ENCODE peak calls at places on chromosome 18, in seven cellular contexts. N, M, C, U, S, B and Y are unnamed samples.

GRCh38 chr18:58909521-58909920 is 44.8 kb downstream of the ZNF532 start:
- DNase-seq in N (no peak), M (no peak), C (no peak), U (no peak), S (no peak), B (no peak), Y (no peak)

GRCh38 chr18:28984731-28985130 is 807.8 kb upstream of the CDH2 start:
- DNase-seq in N (no peak), M (no peak), C (no peak), U (no peak), S (no peak), B (no peak), Y (no peak)

GRCh38 chr18:48987821-48988220 is 37.1 kb upstream of the SMAD7 start:
- DNase-seq in N (no peak), M (no peak), C (no peak), U (no peak), S (no peak), B (no peak), Y (no peak)

GRCh38 chr18:9055185-9055584 is 47.3 kb upstream of the NDUFV2 start:
- DNase-seq in N (peak; percentile 40), M (peak; percentile 39), C (no peak), U (no peak), S (peak; percentile 85), B (no peak), Y (peak; percentile 50)

GRCh38 chr18:35695803-35696202 is 114.3 kb downstream of the GALNT1 start:
- DNase-seq in N (no peak), M (no peak), C (no peak), U (no peak), S (no peak), B (no peak), Y (no peak)

GRCh38 chr18:35117951-35118411 is 76.8 kb downstream of the MAPRE2 start:
- DNase-seq in N (no peak), M (no peak), C (no peak), U (no peak), S (no peak), B (no peak), Y (no peak)

GRCh38 chr18:38909972-38910371 is 1344.4 kb upstream of the CELF4 start:
- DNase-seq in N (no peak), M (no peak), C (no peak), U (no peak), S (peak; percentile 45), B (no peak), Y (no peak)

GRCh38 chr18:63157293-63158011 is 162.1 kb downstream of the BCL2 start:
- DNase-seq in N (no peak), M (peak; percentile 92), C (no peak), U (no peak), S (no peak), B (no peak), Y (no peak)

GRCh38 chr18:48795696-48796095 is 155.1 kb downstream of the SMAD7 start:
- DNase-seq in N (no peak), M (no peak), C (no peak), U (no peak), S (no peak), B (no peak), Y (no peak)

GRCh38 chr18:8423051-8423558 is 186.1 kb upstream of the RAB12 start:
- DNase-seq in N (no peak), M (no peak), C (no peak), U (no peak), S (peak; percentile 61), B (no peak), Y (no peak)

GRCh38 chr18:15198116-15198389 is 450.1 kb downstream of the ANKRD30B start:
- DNase-seq in N (no peak), M (no peak), C (no peak), U (no peak), S (no peak), B (no peak), Y (no peak)

GRCh38 chr18:48228841-48229240 is 180.3 kb downstream of the ZBTB7C start:
- DNase-seq in N (no peak), M (no peak), C (no peak), U (no peak), S (no peak), B (no peak), Y (no peak)

GRCh38 chr18:48188609-48189008 is 220.6 kb downstream of the ZBTB7C start:
- DNase-seq in N (no peak), M (no peak), C (no peak), U (no peak), S (no peak), B (no peak), Y (no peak)

GRCh38 chr18:59298871-59299270 is 19.6 kb downstream of the CPLX4 start:
- DNase-seq in N (no peak), M (no peak), C (no peak), U (no peak), S (no peak), B (no peak), Y (no peak)

GRCh38 chr18:80168982-80169381 is 59.9 kb downstream of the ADNP2 start:
- DNase-seq in N (no peak), M (no peak), C (no peak), U (no peak), S (no peak), B (no peak), Y (no peak)

GRCh38 chr18:37254256-37254880 is 311.2 kb downstream of the CELF4 start:
- DNase-seq in N (no peak), M (no peak), C (peak; percentile 28), U (no peak), S (no peak), B (no peak), Y (no peak)

GRCh38 chr18:35407871-35408481 is 30.8 kb upstream of the ZNF396 start:
- DNase-seq in N (peak; percentile 68), M (peak; percentile 66), C (peak; percentile 93), U (no peak), S (peak; percentile 66), B (peak; percentile 33), Y (peak; percentile 68)

GRCh38 chr18:76524900-76525698 is 30.1 kb upstream of the ZNF516 start:
- DNase-seq in N (no peak), M (peak; percentile 37), C (peak; percentile 65), U (peak; percentile 61), S (peak; percentile 37), B (no peak), Y (no peak)

GRCh38 chr18:74375999-74376398 is 60.4 kb downstream of the C18orf63 start:
- DNase-seq in N (no peak), M (no peak), C (no peak), U (no peak), S (peak; percentile 5), B (no peak), Y (no peak)

GRCh38 chr18:55566456-55566935 is 21.5 kb downstream of the TCF4 start:
- DNase-seq in N (no peak), M (no peak), C (no peak), U (no peak), S (no peak), B (no peak), Y (no peak)

GRCh38 chr18:76573325-76574025 is 78.4 kb upstream of the ZNF516 start:
- DNase-seq in N (no peak), M (no peak), C (no peak), U (no peak), S (peak; percentile 87), B (no peak), Y (no peak)

GRCh38 chr18:78855188-78855587 is 124.4 kb upstream of the SALL3 start:
- DNase-seq in N (no peak), M (no peak), C (no peak), U (no peak), S (no peak), B (no peak), Y (no peak)

GRCh38 chr18:79903787-79904356 is 47.6 kb downstream of the SLC66A2 start:
- DNase-seq in N (no peak), M (no peak), C (no peak), U (peak; percentile 12), S (no peak), B (peak; percentile 8), Y (no peak)

GRCh38 chr18:78221496-78221895 is 758.1 kb upstream of the SALL3 start:
- DNase-seq in N (no peak), M (no peak), C (no peak), U (no peak), S (no peak), B (no peak), Y (no peak)

GRCh38 chr18:47373465-47373864 is 122.0 kb upstream of the SKOR2 start:
- DNase-seq in N (no peak), M (no peak), C (no peak), U (no peak), S (no peak), B (no peak), Y (no peak)

GRCh38 chr18:7548721-7549120 is 18.4 kb upstream of the PTPRM start:
- DNase-seq in N (no peak), M (no peak), C (no peak), U (no peak), S (no peak), B (no peak), Y (no peak)

GRCh38 chr18:13138822-13139139 is 79.8 kb upstream of the LDLRAD4 start:
- DNase-seq in N (no peak), M (no peak), C (no peak), U (no peak), S (no peak), B (no peak), Y (no peak)

GRCh38 chr18:13137939-13138821 is 80.4 kb upstream of the LDLRAD4 start:
- DNase-seq in N (peak; percentile 85), M (peak; percentile 85), C (peak; percentile 27), U (peak; percentile 79), S (no peak), B (peak; percentile 61), Y (peak; percentile 85)

GRCh38 chr18:13141209-13141608 is 77.4 kb upstream of the LDLRAD4 start:
- DNase-seq in N (no peak), M (no peak), C (no peak), U (no peak), S (no peak), B (no peak), Y (no peak)

GRCh38 chr18:13137041-13137938 is 81.3 kb upstream of the LDLRAD4 start:
- DNase-seq in N (peak; percentile 63), M (peak; percentile 14), C (peak; percentile 39), U (no peak), S (no peak), B (peak; percentile 43), Y (peak; percentile 74)

GRCh38 chr18:13139885-13140450 is 78.6 kb upstream of the LDLRAD4 start:
- DNase-seq in N (no peak), M (no peak), C (no peak), U (no peak), S (no peak), B (no peak), Y (no peak)
- TF ChIP-seq CTCF in N (peak; percentile 21), M (peak; percentile 27), C (peak; percentile 54), U (no peak), S (no peak), B (no peak), Y (no peak)

GRCh38 chr18:11512096-11513030 is 97.0 kb upstream of the SLC35G4 start:
- DNase-seq in N (no peak), M (peak; percentile 56), C (peak; percentile 29), U (no peak), S (peak; percentile 51), B (no peak), Y (no peak)
- TF ChIP-seq CTCF in N (peak; percentile 23), M (peak; percentile 65), C (peak; percentile 65), U (no peak), S (peak; percentile 76), B (no peak), Y (peak; percentile 27)

GRCh38 chr18:50644807-50645206 is 84.9 kb downstream of the MAPK4 start:
- DNase-seq in N (no peak), M (no peak), C (peak; percentile 84), U (no peak), S (no peak), B (no peak), Y (no peak)
- TF ChIP-seq CTCF in N (no peak), M (peak; percentile 30), C (peak; percentile 81), U (no peak), S (peak; percentile 36), B (no peak), Y (no peak)

GRCh38 chr18:69400976-69401474 is 337 bp downstream of the DOK6 start:
- DNase-seq in N (peak; percentile 17), M (no peak), C (peak; percentile 59), U (peak; percentile 16), S (no peak), B (no peak), Y (peak; percentile 37)
- TF ChIP-seq CTCF in N (no peak), M (no peak), C (no peak), U (no peak), S (no peak), B (no peak), Y (no peak)